ENCODE peak calls at places on chromosomes 3 and 15, in four cellular contexts. One of them, this sample, is unnamed.
A peak's percentile ranks its signal among the peaks of the same experiment; 100 is the strongest.

GRCh38 chr3:133525435-133525834 is 48.1 kb upstream of the CDV3 start:
- DNase-seq in A549: no peak
- DNase-seq in foreskin fibroblast: no peak
- DNase-seq in HFF-Myc: no peak
- DNase-seq in this sample: no peak

GRCh38 chr3:193665370-193665989 is 72.5 kb downstream of the OPA1 start:
- DNase-seq in A549: no peak
- DNase-seq in HFF-Myc: peak; percentile 4
- DNase-seq in foreskin fibroblast: no peak
- DNase-seq in this sample: peak; percentile 23

GRCh38 chr15:44194397-44195150 is 497 bp downstream of the FRMD5 start:
- DNase-seq in HFF-Myc: no peak
- DNase-seq in foreskin fibroblast: peak; percentile 32
- DNase-seq in A549: peak; percentile 30
- DNase-seq in this sample: peak; percentile 29

GRCh38 chr3:58013973-58014649 is 5.9 kb downstream of the FLNB start:
- DNase-seq in HFF-Myc: peak; percentile 93
- DNase-seq in foreskin fibroblast: peak; percentile 95
- DNase-seq in A549: no peak
- DNase-seq in this sample: peak; percentile 95

GRCh38 chr15:85756411-85757072 is 38.2 kb downstream of the KLHL25 start:
- DNase-seq in HFF-Myc: no peak
- DNase-seq in foreskin fibroblast: no peak
- DNase-seq in A549: no peak
- DNase-seq in this sample: no peak

GRCh38 chr3:155079795-155080546 is at the start of gene MME:
- DNase-seq in foreskin fibroblast: peak; percentile 90
- DNase-seq in A549: no peak
- DNase-seq in HFF-Myc: peak; percentile 78
- DNase-seq in this sample: peak; percentile 55

GRCh38 chr15:69491051-69491505 is 38.5 kb downstream of the RPLP1 start:
- DNase-seq in HFF-Myc: no peak
- DNase-seq in foreskin fibroblast: no peak
- DNase-seq in A549: no peak
- DNase-seq in this sample: no peak

GRCh38 chr3:70360985-70361384 is 48.5 kb upstream of the MDFIC2 start:
- DNase-seq in HFF-Myc: no peak
- DNase-seq in foreskin fibroblast: no peak
- DNase-seq in A549: no peak
- DNase-seq in this sample: no peak

GRCh38 chr3:131114201-131114600 is 87.5 kb downstream of the NEK11 start:
- DNase-seq in A549: no peak
- DNase-seq in HFF-Myc: no peak
- DNase-seq in foreskin fibroblast: peak; percentile 7
- DNase-seq in this sample: no peak

GRCh38 chr3:112686360-112686759 is 45.4 kb upstream of the CCDC80 start:
- DNase-seq in foreskin fibroblast: no peak
- DNase-seq in HFF-Myc: no peak
- DNase-seq in A549: no peak
- DNase-seq in this sample: no peak

GRCh38 chr3:45199837-45200648 is 26.0 kb downstream of the TMEM158 start:
- DNase-seq in A549: peak; percentile 65
- DNase-seq in HFF-Myc: peak; percentile 86
- DNase-seq in foreskin fibroblast: peak; percentile 79
- DNase-seq in this sample: peak; percentile 76

GRCh38 chr3:195823286-195823685 is 11.6 kb upstream of the MUC4 start:
- DNase-seq in foreskin fibroblast: no peak
- DNase-seq in HFF-Myc: no peak
- DNase-seq in A549: no peak
- DNase-seq in this sample: no peak

GRCh38 chr3:48507256-48508061 is 3.5 kb upstream of the SHISA5 start:
- DNase-seq in foreskin fibroblast: peak; percentile 53
- DNase-seq in HFF-Myc: peak; percentile 45
- DNase-seq in A549: peak; percentile 79
- DNase-seq in this sample: peak; percentile 58

GRCh38 chr15:63843901-63844317 is 10.2 kb upstream of the HERC1 start:
- DNase-seq in HFF-Myc: no peak
- DNase-seq in foreskin fibroblast: peak; percentile 25
- DNase-seq in A549: peak; percentile 22
- DNase-seq in this sample: peak; percentile 65
- TF ChIP-seq CTCF in HFF-Myc: no peak
- TF ChIP-seq CTCF in foreskin fibroblast: no peak
- TF ChIP-seq CTCF in A549: no peak
- TF ChIP-seq CTCF in this sample: peak; percentile 48

GRCh38 chr3:182979103-182979697 is 1.1 kb downstream of the DCUN1D1 start:
- DNase-seq in A549: no peak
- DNase-seq in foreskin fibroblast: no peak
- DNase-seq in HFF-Myc: no peak
- DNase-seq in this sample: no peak

GRCh38 chr3:182980204-182981037 is at the start of gene DCUN1D1:
- DNase-seq in A549: peak; percentile 74
- DNase-seq in foreskin fibroblast: peak; percentile 76
- DNase-seq in HFF-Myc: peak; percentile 7
- DNase-seq in this sample: peak; percentile 83

GRCh38 chr3:182978387-182978786 is 2.0 kb downstream of the DCUN1D1 start:
- DNase-seq in A549: no peak
- DNase-seq in foreskin fibroblast: no peak
- DNase-seq in HFF-Myc: no peak
- DNase-seq in this sample: no peak

GRCh38 chr3:182979719-182980191 is 583 bp downstream of the DCUN1D1 start:
- DNase-seq in A549: peak; percentile 6
- DNase-seq in HFF-Myc: no peak
- DNase-seq in foreskin fibroblast: no peak
- DNase-seq in this sample: no peak

DNA sequence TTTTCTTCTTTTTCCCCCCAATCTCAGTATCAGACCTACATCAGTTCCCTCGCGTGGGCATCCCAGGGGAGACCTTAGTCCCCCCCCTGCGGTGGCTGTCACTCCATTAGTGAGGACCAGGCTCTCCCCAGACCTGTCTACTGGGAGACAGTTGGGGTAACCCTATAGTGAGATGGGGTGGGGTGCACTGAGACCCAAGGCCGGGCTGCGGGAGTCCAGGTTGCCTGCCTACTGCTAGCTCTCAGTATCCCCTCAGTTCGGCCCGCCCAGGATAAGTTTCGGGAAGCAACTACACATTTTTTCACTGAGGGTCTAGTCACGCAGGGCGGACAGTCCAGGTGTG is 671 bp upstream of the DCUN1D1 start:
- DNase-seq in HFF-Myc: no peak
- DNase-seq in foreskin fibroblast: no peak
- DNase-seq in A549: no peak
- DNase-seq in this sample: no peak
- TF ChIP-seq CTCF in HFF-Myc: no peak
- TF ChIP-seq CTCF in foreskin fibroblast: no peak
- TF ChIP-seq CTCF in A549: no peak
- TF ChIP-seq CTCF in this sample: no peak

DNA sequence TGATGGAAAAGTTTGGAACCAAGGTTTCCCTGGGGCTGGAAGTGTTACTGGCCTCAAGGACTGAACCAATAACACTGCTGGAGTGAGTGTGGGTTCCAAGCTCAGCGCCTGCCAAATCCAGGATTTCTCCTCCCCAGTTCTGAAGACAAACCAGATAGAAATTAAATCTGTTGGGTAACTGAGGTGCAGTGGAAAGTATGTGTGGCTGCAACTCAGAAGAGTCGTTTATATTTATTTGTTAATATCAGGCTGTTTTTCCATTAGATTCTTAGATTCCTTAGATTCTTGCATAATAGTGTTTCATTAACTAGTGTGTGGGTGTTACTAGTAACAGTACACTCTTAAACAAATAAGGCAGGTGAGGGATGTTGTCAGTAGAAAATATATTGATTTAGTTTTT is 66.4 kb upstream of the FNDC3B start:
- DNase-seq in HFF-Myc: no peak
- DNase-seq in A549: no peak
- DNase-seq in foreskin fibroblast: no peak
- DNase-seq in this sample: no peak
- TF ChIP-seq CTCF in HFF-Myc: no peak
- TF ChIP-seq CTCF in A549: no peak
- TF ChIP-seq CTCF in foreskin fibroblast: no peak
- TF ChIP-seq CTCF in this sample: no peak

GRCh38 chr15:52466134-52466701 is 62.5 kb downstream of the MYO5A start:
- DNase-seq in HFF-Myc: no peak
- DNase-seq in A549: no peak
- DNase-seq in foreskin fibroblast: no peak
- DNase-seq in this sample: no peak

GRCh38 chr15:52464478-52464877 is 64.2 kb downstream of the MYO5A start:
- DNase-seq in A549: no peak
- DNase-seq in foreskin fibroblast: no peak
- DNase-seq in HFF-Myc: no peak
- DNase-seq in this sample: no peak

GRCh38 chr15:52462806-52463360 is 65.8 kb downstream of the MYO5A start:
- DNase-seq in A549: no peak
- DNase-seq in foreskin fibroblast: no peak
- DNase-seq in HFF-Myc: no peak
- DNase-seq in this sample: no peak

GRCh38 chr15:52464040-52464439 is 64.6 kb downstream of the MYO5A start:
- DNase-seq in foreskin fibroblast: no peak
- DNase-seq in A549: no peak
- DNase-seq in HFF-Myc: no peak
- DNase-seq in this sample: no peak

GRCh38 chr15:52463638-52464037 is 65.0 kb downstream of the MYO5A start:
- DNase-seq in A549: no peak
- DNase-seq in foreskin fibroblast: peak; percentile 55
- DNase-seq in HFF-Myc: no peak
- DNase-seq in this sample: peak; percentile 25
- TF ChIP-seq CTCF in A549: peak; percentile 28
- TF ChIP-seq CTCF in foreskin fibroblast: no peak
- TF ChIP-seq CTCF in HFF-Myc: no peak
- TF ChIP-seq CTCF in this sample: peak; percentile 45